ENCODE peak calls at places on chromosome 14, in four cellular contexts. P is fibroblast of lung, B is gastrocnemius medialis, Y is body of pancreas. M is an unnamed sample.

GRCh38 chr14:59897757-59898383 is 22.1 kb upstream of the LRRC9 start:
- DNase-seq in Y (peak; percentile 47), P (peak; percentile 6), B (no peak), M (no peak)

GRCh38 chr14:106228541-106229158 is 702.3 kb downstream of the TMEM121 start:
- DNase-seq in Y (no peak), B (no peak), P (no peak), M (no peak)

GRCh38 chr14:82710257-82710841 is 1176.7 kb upstream of the SEL1L start:
- DNase-seq in Y (peak; percentile 76), B (no peak), P (peak; percentile 12), M (no peak)

GRCh38 chr14:80356413-80356812 is 145.1 kb upstream of the DIO2 start:
- DNase-seq in B (no peak), P (peak; percentile 24), Y (peak; percentile 18), M (no peak)

GRCh38 chr14:80136358-80136757 is 74.9 kb downstream of the DIO2 start:
- DNase-seq in Y (peak; percentile 42), P (peak; percentile 15), B (no peak), M (no peak)

GRCh38 chr14:23056956-23057756 is at the start of gene CDH24:
- DNase-seq in B (peak; percentile 30), P (peak; percentile 64), Y (peak; percentile 82), M (no peak)

GRCh38 chr14:96723946-96724345 is 73.2 kb upstream of the VRK1 start:
- DNase-seq in B (no peak), P (no peak), Y (no peak), M (no peak)

GRCh38 chr14:75496755-75497154 is 25.5 kb upstream of the BATF start:
- DNase-seq in P (no peak), B (no peak), Y (no peak), M (no peak)

GRCh38 chr14:100851586-100851916 is 25.6 kb downstream of the MEG3 start:
- DNase-seq in P (no peak), Y (no peak), B (no peak), M (no peak)

GRCh38 chr14:76827696-76828301 is 1.6 kb downstream of the LRRC74A start:
- DNase-seq in B (no peak), P (no peak), Y (peak; percentile 62), M (no peak)

GRCh38 chr14:55807992-55808391 is 228.0 kb downstream of the KTN1 start:
- DNase-seq in Y (no peak), P (no peak), B (no peak), M (no peak)

GRCh38 chr14:91300957-91301356 is 56.5 kb upstream of the GPR68 start:
- DNase-seq in Y (no peak), B (no peak), P (peak; percentile 45), M (no peak)

GRCh38 chr14:98704441-98704840 is 567.6 kb downstream of the BCL11B start:
- DNase-seq in Y (peak; percentile 6), B (no peak), P (no peak), M (no peak)

GRCh38 chr14:98698341-98698740 is 573.7 kb downstream of the BCL11B start:
- DNase-seq in Y (no peak), P (no peak), B (no peak), M (no peak)

GRCh38 chr14:98695809-98696208 is 576.2 kb downstream of the BCL11B start:
- DNase-seq in B (no peak), Y (no peak), P (no peak), M (no peak)

GRCh38 chr14:98701377-98701776 is 570.6 kb downstream of the BCL11B start:
- DNase-seq in Y (no peak), P (no peak), B (no peak), M (no peak)

GRCh38 chr14:98700748-98701147 is 571.2 kb downstream of the BCL11B start:
- DNase-seq in Y (no peak), B (no peak), P (no peak), M (no peak)
- TF ChIP-seq CTCF in Y (no peak), B (no peak), P (no peak), M (no peak)

DNA sequence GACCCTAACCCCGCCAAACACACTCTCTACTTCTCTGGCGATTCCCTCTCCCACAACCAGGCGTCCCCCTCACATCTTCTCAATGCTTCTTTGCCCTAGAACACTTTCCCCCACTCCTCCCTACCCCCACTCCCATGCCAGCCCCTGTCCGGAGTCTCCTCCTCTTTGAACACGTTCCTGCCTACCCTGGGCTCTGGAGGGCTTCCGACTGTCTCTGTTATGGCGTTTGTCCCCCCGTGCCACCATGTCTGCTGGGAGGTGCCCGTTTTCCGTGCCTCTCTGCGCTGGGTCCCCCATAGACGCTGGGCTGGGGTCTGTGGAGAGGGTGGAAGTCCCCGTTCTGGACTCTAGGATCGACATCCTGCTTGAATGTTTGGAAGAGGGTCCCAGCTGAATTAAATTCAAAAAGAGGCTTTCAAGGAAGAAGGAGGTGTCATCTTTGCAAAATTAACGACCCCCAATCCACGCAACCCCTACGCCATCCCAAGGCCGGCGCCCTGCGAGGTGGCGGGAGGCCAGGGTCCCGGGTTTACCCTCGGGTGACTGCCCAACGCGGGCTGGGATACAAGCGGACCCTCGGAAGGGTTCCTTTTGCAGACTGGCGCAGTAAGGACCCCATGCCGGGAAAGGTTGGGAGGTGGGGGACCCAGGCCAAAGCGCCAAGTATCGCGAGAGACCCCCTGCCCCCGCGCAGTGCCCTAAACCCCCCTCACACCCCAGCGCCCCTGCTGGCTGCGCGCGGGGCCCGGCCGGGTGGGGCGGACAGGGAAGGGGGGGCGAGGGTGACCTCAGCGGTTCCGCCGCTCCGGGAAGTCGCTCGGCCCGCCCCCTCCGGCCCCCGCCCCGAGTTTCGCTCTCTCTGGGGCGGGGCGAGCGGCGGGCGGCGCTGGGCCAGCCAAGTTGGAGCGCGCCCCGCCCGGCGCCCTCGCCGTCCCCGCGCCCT is 973 bp upstream of the ZBTB42 start:
- DNase-seq in B (peak; percentile 68), P (peak; percentile 78), Y (peak; percentile 94), M (no peak)
- H3K27me3 ChIP-seq in B (no peaks in the 10 kb centered on the region), P (no peaks in the 10 kb centered on the region), Y (no peaks in the 10 kb centered on the region), M (no peaks in the 10 kb centered on the region)

DNA sequence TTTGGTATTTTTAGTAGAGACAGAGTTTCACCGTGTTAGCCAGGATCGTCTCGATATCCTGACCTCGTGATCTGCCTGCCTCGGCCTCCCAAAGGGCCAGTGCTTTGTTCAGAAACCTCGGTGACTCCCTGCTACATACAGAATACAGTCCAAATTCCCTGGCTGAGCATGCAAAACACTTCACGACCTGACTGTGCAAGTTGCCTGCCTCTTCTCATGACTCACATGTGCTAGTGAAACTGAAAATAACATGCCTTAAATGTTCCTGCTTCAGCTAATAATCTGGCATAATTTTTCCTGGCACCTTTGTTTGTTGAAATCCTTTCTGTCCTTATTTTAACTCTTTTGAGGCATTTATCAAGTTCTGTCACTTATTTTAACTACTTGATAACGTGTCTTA is 8.2 kb downstream of the DMAC2L start:
- DNase-seq in P (peak; percentile 69), Y (no peak), B (no peak), M (no peak)
- TF ChIP-seq CTCF in P (no peak), Y (no peak), B (no peak), M (no peak)

GRCh38 chr14:26872510-26872909 is 274.7 kb upstream of the NOVA1 start:
- DNase-seq in P (peak; percentile 19), Y (peak; percentile 77), B (no peak), M (no peak)
- H3K27me3 ChIP-seq in P (no peaks in the 10 kb centered on the region), Y (no peaks in the 10 kb centered on the region), B (no peaks in the 10 kb centered on the region), M (no peaks in the 10 kb centered on the region)

GRCh38 chr14:65604946-65605345 is 192.4 kb downstream of the FUT8 start:
- DNase-seq in Y (no peak), P (no peak), B (no peak), M (no peak)
- TF ChIP-seq CTCF in Y (no peak), P (no peak), B (no peak), M (peak; percentile 19)

DNA sequence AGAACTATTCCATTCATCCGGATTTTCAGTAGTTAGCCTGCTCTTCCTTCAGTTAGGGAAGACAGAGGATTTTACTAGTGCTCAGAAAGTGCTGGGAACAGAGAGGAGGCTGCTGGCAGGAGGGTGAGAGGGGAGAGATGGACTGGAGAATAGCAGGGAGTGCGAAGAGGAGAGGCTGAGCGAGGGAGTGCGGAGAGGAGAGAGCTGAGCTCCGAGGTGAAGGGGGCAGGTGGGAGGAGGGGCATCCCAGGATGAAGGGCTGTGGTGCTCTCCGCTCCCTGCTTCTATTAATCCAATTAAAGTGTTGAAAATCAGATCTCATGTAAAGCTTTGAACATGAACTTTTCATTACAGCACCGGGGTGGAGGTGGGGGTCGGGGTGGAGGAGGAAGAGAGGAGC is 20.4 kb upstream of the SMOC1 start:
- DNase-seq in P (no peak), Y (no peak), B (no peak), M (no peak)
- H3K27me3 ChIP-seq in P (peaks cover 4% of the 10 kb centered on the region), Y (no peaks in the 10 kb centered on the region), B (no peaks in the 10 kb centered on the region), M (peaks cover 6% of the 10 kb centered on the region)

GRCh38 chr14:68403191-68403781 is 389.6 kb downstream of the ZFP36L1 start:
- DNase-seq in B (no peak), Y (no peak), P (peak; percentile 51), M (peak; percentile 50)

GRCh38 chr14:68399971-68400370 is 392.9 kb downstream of the ZFP36L1 start:
- DNase-seq in B (no peak), P (no peak), Y (no peak), M (no peak)

GRCh38 chr14:68401320-68401719 is 391.5 kb downstream of the ZFP36L1 start:
- DNase-seq in Y (no peak), B (no peak), P (no peak), M (no peak)

GRCh38 chr14:68402525-68403101 is 390.3 kb downstream of the ZFP36L1 start:
- DNase-seq in P (no peak), B (no peak), Y (no peak), M (no peak)

GRCh38 chr14:68401855-68402254 is 391.0 kb downstream of the ZFP36L1 start:
- DNase-seq in Y (no peak), P (no peak), B (no peak), M (no peak)
- TF ChIP-seq CTCF in Y (no peak), P (no peak), B (no peak), M (no peak)

M was measured in BJ.